ENCODE peak calls at places on chromosomes 16 and 17, in five cellular contexts. N, X, I, A and Y are unnamed samples. For H3K4me1, the result is how much of the 10 kb centered on the place peaks cover.

GRCh38 chr16:24853830-24854229 is 8.1 kb downstream of the SLC5A11 start:
- ATAC-seq in A (no peak), X (peak), I (no peak), N (peak), Y (no peak)

GRCh38 chr16:20854963-20855362 is 45.2 kb downstream of the DCUN1D3 start:
- ATAC-seq in N (no peak), X (no peak), I (no peak), A (no peak), Y (no peak)

GRCh38 chr17:79926308-79927135 is 87.3 kb upstream of the CBX4 start:
- ATAC-seq in I (no peak), A (no peak), X (no peak), N (no peak), Y (no peak)

GRCh38 chr16:11181889-11182279 is 74.1 kb downstream of the SOCS1 start:
- ATAC-seq in N (no peak), X (no peak), I (no peak), A (peak), Y (peak)

GRCh38 chr17:75753514-75754377 is 11.2 kb downstream of the GALK1 start:
- ATAC-seq in X (peak), I (no peak), A (peak), N (no peak), Y (peak)

GRCh38 chr17:44905006-44906000 is 6.1 kb upstream of the EFTUD2 start:
- ATAC-seq in I (no peak), X (no peak), N (no peak), A (no peak), Y (no peak)

GRCh38 chr17:4823373-4824089 is 9.6 kb upstream of the MINK1 start:
- ATAC-seq in A (no peak), X (no peak), N (peak), I (no peak), Y (no peak)

GRCh38 chr17:5049314-5049819 is 14.1 kb upstream of the SLC52A1 start:
- ATAC-seq in A (peak), X (peak), N (no peak), I (no peak), Y (no peak)

GRCh38 chr17:32283745-32284207 is 18.1 kb downstream of the RHBDL3 start:
- ATAC-seq in I (no peak), N (no peak), X (peak), A (no peak), Y (no peak)

GRCh38 chr17:82281076-82281475 is 7.6 kb upstream of the CSNK1D start:
- ATAC-seq in A (no peak), X (no peak), I (no peak), N (no peak), Y (no peak)

GRCh38 chr17:927611-928461 is 51.7 kb downstream of the NXN start:
- ATAC-seq in N (peak), X (no peak), A (no peak), I (no peak), Y (peak)

GRCh38 chr16:66623755-66624154 is 19.3 kb downstream of the CMTM3 start:
- ATAC-seq in X (no peak), I (no peak), A (no peak), N (no peak), Y (no peak)

GRCh38 chr16:727291-727977 is 528 bp downstream of the HAGHL start:
- ATAC-seq in X (no peak), N (no peak), I (no peak), A (no peak), Y (peak)

GRCh38 chr16:15652293-15653001 is 2.4 kb downstream of the NDE1 start:
- ATAC-seq in N (no peak), X (no peak), I (no peak), A (no peak), Y (no peak)

GRCh38 chr17:57603978-57604377 is 141.1 kb downstream of the CCDC182 start:
- ATAC-seq in X (no peak), I (no peak), N (no peak), A (no peak), Y (no peak)

GRCh38 chr16:89602273-89602951 is 11.0 kb upstream of the DPEP1 start:
- ATAC-seq in I (no peak), X (peak), A (peak), N (peak), Y (no peak)

GRCh38 chr17:82414548-82415281 is 3.4 kb upstream of the HEXD start:
- ATAC-seq in N (peak), A (peak), X (peak), I (peak), Y (peak)

GRCh38 chr17:29710891-29711418 is 88.2 kb upstream of the CORO6 start:
- ATAC-seq in I (no peak), A (no peak), X (no peak), N (peak), Y (peak)

GRCh38 chr17:82845163-82845807 is 5.5 kb upstream of the ZNF750 start:
- ATAC-seq in A (peak), X (peak), N (no peak), I (peak), Y (peak)

GRCh38 chr17:17191346-17191792 is 14.8 kb downstream of the PLD6 start:
- ATAC-seq in I (peak), X (peak), A (peak), N (peak), Y (peak)

GRCh38 chr16:87496101-87496801 is 3.4 kb upstream of the ZCCHC14 start:
- ATAC-seq in N (no peak), I (no peak), A (no peak), X (no peak), Y (no peak)

GRCh38 chr17:40735016-40735415 is 20.1 kb downstream of the KRT25 start:
- ATAC-seq in I (no peak), A (no peak), X (no peak), N (peak), Y (no peak)

GRCh38 chr16:64846966-64847365 is 274.9 kb downstream of the CDH11 start:
- ATAC-seq in A (no peak), X (no peak), I (no peak), N (no peak), Y (no peak)

GRCh38 chr17:74430706-74431567 is 951 bp upstream of the GPRC5C start:
- ATAC-seq in A (peak), X (peak), I (peak), N (peak), Y (peak)
- H3K27ac ChIP-seq in A (peak), X (peak), I (peak), N (peak), Y (peak)

GRCh38 chr17:41766135-41766534 is 20.4 kb downstream of the JUP start:
- ATAC-seq in A (no peak), X (no peak), N (no peak), I (no peak), Y (no peak)
- H3K4me1 ChIP-seq in A (under half), X (under half), N (under half), I (under half), Y (under half)

GRCh38 chr16:14298374-14299122 is 227.4 kb downstream of the MRTFB start:
- ATAC-seq in A (no peak), N (no peak), X (no peak), I (no peak), Y (no peak)

GRCh38 chr16:14301150-14302030 is 230.3 kb downstream of the MRTFB start:
- ATAC-seq in I (peak), X (peak), A (peak), N (peak), Y (peak)

GRCh38 chr16:14302399-14303181 is 231.5 kb downstream of the MRTFB start:
- ATAC-seq in I (no peak), N (peak), A (peak), X (peak), Y (peak)

GRCh38 chr16:14302031-14302398 is 230.9 kb downstream of the MRTFB start:
- ATAC-seq in N (peak), A (peak), I (peak), X (peak), Y (peak)

GRCh38 chr16:14300631-14301149 is 229.6 kb downstream of the MRTFB start:
- ATAC-seq in A (peak), N (peak), I (peak), X (peak), Y (peak)
- H3K27ac ChIP-seq in A (peak), N (peak), I (peak), X (peak), Y (peak)

DNA sequence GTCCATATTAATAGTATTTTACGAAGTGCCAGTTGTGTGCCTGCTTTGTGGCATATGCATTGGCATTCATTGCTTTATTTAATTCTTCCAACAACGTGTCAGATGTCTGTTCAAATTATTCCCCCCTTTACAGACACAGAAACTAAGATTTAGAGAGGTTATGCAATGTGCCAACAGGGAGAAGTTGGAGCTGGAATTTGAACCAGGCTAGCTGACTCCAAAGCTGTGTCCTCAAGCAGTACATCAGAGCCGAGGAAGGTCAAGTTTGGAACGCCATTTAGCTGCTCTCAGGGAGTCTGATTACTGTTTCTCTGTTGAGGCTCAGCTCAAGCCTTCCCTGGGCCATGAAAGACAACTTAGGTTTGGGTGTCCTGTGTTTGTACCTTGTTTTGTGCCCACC is 232.3 kb downstream of the WWOX start:
- ATAC-seq in X (no peak), I (no peak), A (peak), N (no peak), Y (no peak)
- H3K4me1 ChIP-seq in X (under half), I (under half), A (under half), N (under half), Y (under half)

DNA sequence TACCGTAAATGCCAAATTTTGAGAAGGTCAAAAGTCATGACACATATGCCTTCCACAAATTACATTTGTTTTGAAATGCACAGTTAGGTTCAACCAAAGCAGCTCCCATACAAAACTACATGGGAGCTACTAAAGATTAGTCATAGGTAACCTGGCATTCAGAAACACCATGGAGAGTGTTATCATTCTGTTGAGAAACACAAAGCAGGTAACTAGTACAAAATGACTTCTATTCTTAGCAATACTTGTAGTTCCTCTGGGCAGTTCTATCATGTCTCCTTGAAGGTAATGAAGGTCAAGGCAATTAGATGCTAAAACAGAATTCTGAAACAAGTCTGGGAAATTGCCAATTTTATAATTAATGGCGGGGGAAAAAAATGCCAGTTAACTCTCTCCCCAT is 39.4 kb downstream of the KCNJ16 start:
- ATAC-seq in I (no peak), X (no peak), N (no peak), A (no peak), Y (no peak)
- H3K27ac ChIP-seq in I (no peak), X (no peak), N (no peak), A (no peak), Y (peak)

DNA sequence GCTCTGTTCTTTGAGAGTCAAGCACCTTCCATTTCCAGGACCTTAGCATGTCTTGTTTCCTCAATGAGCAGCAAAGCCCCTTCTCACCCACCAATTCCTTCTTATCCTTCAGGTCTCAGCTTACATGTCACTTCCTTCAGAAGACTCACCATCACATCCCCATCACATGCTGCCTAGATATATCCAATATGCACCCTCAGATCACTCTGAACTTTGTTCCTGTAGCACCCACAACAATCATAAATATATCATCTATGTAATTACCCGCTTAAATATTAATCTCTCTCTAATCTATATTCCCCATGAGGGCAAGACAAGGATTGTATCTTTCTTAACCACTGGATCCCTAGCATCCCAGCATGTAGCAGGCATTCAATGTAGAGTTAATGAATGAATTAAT is 30.4 kb downstream of the KANSL1 start:
- ATAC-seq in N (no peak), I (no peak), X (no peak), A (no peak), Y (no peak)
- H3K4me1 ChIP-seq in N (under half), I (half or more), X (half or more), A (under half), Y (under half)

GRCh38 chr16:53779186-53779585 is 75.2 kb downstream of the FTO start:
- ATAC-seq in A (no peak), X (no peak), N (no peak), I (no peak), Y (no peak)

GRCh38 chr16:53775106-53775820 is 71.3 kb downstream of the FTO start:
- ATAC-seq in N (no peak), X (no peak), I (no peak), A (no peak), Y (no peak)

GRCh38 chr16:53773881-53774280 is 69.9 kb downstream of the FTO start:
- ATAC-seq in A (no peak), I (no peak), X (no peak), N (no peak), Y (no peak)

GRCh38 chr16:53773150-53773846 is 69.3 kb downstream of the FTO start:
- ATAC-seq in X (peak), N (peak), A (peak), I (peak), Y (peak)

DNA sequence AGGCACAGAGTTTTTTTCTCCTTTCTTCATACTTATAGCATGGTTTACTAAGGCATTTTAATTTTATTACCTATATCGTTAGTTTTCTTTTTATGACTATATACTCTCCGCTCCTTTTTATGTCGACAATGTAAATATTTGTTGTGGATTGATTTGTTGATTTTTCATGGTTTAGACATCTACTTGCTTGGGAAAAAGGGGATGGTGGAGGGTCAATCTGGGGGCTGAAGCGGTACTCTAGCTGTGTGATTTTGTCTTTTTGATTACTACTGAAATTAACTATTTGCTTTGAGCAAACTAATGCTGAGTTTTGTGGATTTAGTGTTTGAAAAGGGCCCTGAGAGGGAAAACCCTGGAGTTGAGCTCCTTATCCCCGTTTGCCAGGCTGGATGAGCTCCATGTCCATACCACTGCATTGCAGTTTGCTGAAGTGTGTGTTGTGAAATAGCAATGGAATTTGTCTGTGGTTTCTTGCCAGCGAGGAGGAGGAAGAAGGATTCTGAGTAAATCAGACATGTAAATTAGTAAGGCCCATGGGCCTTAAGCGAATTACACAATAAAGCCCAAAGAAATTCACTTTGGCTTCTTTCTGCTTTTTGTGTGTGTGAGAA is 72.0 kb downstream of the FTO start:
- ATAC-seq in A (peak), X (peak), I (no peak), N (peak), Y (peak)
- H3K27ac ChIP-seq in A (peak), X (peak), I (peak), N (peak), Y (peak)

DNA sequence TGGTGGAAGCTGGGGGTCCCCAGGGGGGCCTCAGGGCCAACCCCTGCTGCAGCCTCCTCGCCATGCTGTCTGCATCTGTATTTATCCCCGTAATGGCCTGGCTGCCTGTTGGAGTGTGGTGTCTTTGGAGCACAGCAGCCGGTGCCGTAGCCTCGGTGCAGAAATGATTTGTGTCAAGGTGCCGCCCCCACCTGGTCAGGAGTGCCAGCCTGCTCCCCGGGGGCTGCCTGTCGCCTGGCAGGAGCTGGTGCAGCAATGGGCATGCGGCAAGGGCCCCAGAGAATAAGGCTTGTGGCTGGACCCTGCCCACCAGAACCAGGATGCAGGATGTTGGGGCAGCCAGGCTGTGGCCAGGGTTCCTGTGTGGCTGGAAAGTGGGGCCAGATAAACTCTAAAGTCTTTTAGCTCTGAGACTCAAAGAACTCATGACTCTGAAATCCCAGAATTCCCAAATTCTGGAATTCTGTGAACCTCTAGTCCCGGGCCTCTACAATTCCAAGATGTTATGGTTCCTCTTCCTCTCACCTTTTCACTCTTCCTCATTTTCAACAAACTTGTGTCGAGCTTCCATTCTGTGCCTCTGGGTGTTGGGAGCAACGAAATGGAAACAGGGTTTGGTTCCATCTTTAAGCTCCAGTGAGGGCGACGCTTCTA is 5.9 kb downstream of the CPNE2 start:
- ATAC-seq in A (no peak), I (no peak), X (no peak), N (no peak), Y (no peak)
- H3K4me1 ChIP-seq in A (under half), I (under half), X (under half), N (under half), Y (under half)

GRCh38 chr16:75099075-75099667 is 17.4 kb downstream of the LDHD start:
- ATAC-seq in X (peak), I (no peak), A (no peak), N (no peak), Y (no peak)
- H3K27ac ChIP-seq in X (peak), I (peak), A (no peak), N (no peak), Y (peak)